ENCODE peak calls at places on chromosomes 4 and X, in five cellular contexts. One of them, this sample, is unnamed.
A peak's percentile ranks its signal among the peaks of the same experiment; 100 is the strongest.

GRCh38 chrX:68648960-68649359 is 1.5 kb downstream of the STARD8 start:
- DNase-seq in posterior cingulate gyrus: no peak
- DNase-seq in Caki2: no peak
- DNase-seq in prostate gland: no peak
- DNase-seq in AG10803: peak; percentile 46
- DNase-seq in this sample: no peak

GRCh38 chr4:16267639-16268038 is 41.4 kb upstream of the TAPT1 start:
- DNase-seq in posterior cingulate gyrus: no peak
- DNase-seq in Caki2: no peak
- DNase-seq in prostate gland: no peak
- DNase-seq in AG10803: no peak
- DNase-seq in this sample: no peak

GRCh38 chr4:74284074-74284473 is 24.2 kb upstream of the EPGN start:
- DNase-seq in posterior cingulate gyrus: no peak
- DNase-seq in Caki2: peak; percentile 95
- DNase-seq in prostate gland: no peak
- DNase-seq in AG10803: peak; percentile 64
- DNase-seq in this sample: peak; percentile 8

GRCh38 chrX:106263817-106264216 is 95.7 kb downstream of the PWWP3B start:
- DNase-seq in posterior cingulate gyrus: no peak
- DNase-seq in Caki2: no peak
- DNase-seq in prostate gland: no peak
- DNase-seq in AG10803: peak; percentile 0
- DNase-seq in this sample: no peak

GRCh38 chrX:134640914-134641313 is 17.4 kb downstream of the PLAC1 start:
- DNase-seq in posterior cingulate gyrus: no peak
- DNase-seq in Caki2: no peak
- DNase-seq in prostate gland: no peak
- DNase-seq in AG10803: no peak
- DNase-seq in this sample: no peak

GRCh38 chr4:144820115-144820514 is 174.2 kb downstream of the HHIP start:
- DNase-seq in posterior cingulate gyrus: no peak
- DNase-seq in Caki2: no peak
- DNase-seq in prostate gland: no peak
- DNase-seq in AG10803: peak; percentile 79
- DNase-seq in this sample: peak; percentile 4

GRCh38 chr4:54229631-54230478 is 762 bp downstream of the PDGFRA start:
- DNase-seq in posterior cingulate gyrus: no peak
- DNase-seq in Caki2: no peak
- DNase-seq in prostate gland: no peak
- DNase-seq in AG10803: peak; percentile 78
- DNase-seq in this sample: peak; percentile 71

GRCh38 chr4:159946983-159947645 is 844.2 kb downstream of the RAPGEF2 start:
- DNase-seq in posterior cingulate gyrus: no peak
- DNase-seq in Caki2: peak; percentile 60
- DNase-seq in prostate gland: peak; percentile 19
- DNase-seq in AG10803: peak; percentile 59
- DNase-seq in this sample: peak; percentile 29

GRCh38 chr4:76216975-76217814 is 3.6 kb upstream of the SCARB2 start:
- DNase-seq in posterior cingulate gyrus: no peak
- DNase-seq in Caki2: peak; percentile 21
- DNase-seq in prostate gland: no peak
- DNase-seq in AG10803: no peak
- DNase-seq in this sample: no peak

GRCh38 chr4:55808187-55808586 is 11.4 kb upstream of the EXOC1L start:
- DNase-seq in posterior cingulate gyrus: no peak
- DNase-seq in Caki2: no peak
- DNase-seq in prostate gland: no peak
- DNase-seq in AG10803: no peak
- DNase-seq in this sample: no peak

GRCh38 chr4:177033632-177034031 is 240.9 kb upstream of the VEGFC start:
- DNase-seq in posterior cingulate gyrus: no peak
- DNase-seq in Caki2: no peak
- DNase-seq in prostate gland: no peak
- DNase-seq in AG10803: no peak
- DNase-seq in this sample: no peak

GRCh38 chrX:18931972-18932371 is 51.9 kb downstream of the PHKA2 start:
- DNase-seq in posterior cingulate gyrus: no peak
- DNase-seq in Caki2: peak; percentile 10
- DNase-seq in prostate gland: no peak
- DNase-seq in AG10803: peak; percentile 14
- DNase-seq in this sample: peak; percentile 36

GRCh38 chr4:3476341-3476747 is 13.2 kb downstream of the DOK7 start:
- DNase-seq in posterior cingulate gyrus: peak; percentile 61
- DNase-seq in Caki2: no peak
- DNase-seq in prostate gland: no peak
- DNase-seq in AG10803: no peak
- DNase-seq in this sample: no peak

GRCh38 chrX:46665232-46666162 is 91.9 kb downstream of the CHST7 start:
- DNase-seq in posterior cingulate gyrus: no peak
- DNase-seq in Caki2: no peak
- DNase-seq in prostate gland: no peak
- DNase-seq in AG10803: no peak
- DNase-seq in this sample: no peak